ENCODE peak calls at places on chromosomes 5 and 9, in nine cellular contexts. M, A, Z, F, Y, V, L, R and N are unnamed samples. For H3K9me3, the result is how much of the 10 kb centered on the place peaks cover.

GRCh38 chr9:136514022-136514714 is 31.3 kb upstream of the SEC16A start:
- DNase-seq in V (no peak), Y (no peak), Z (no peak), R (no peak), A (no peak), M (no peak), F (no peak), L (no peak), N (no peak)

GRCh38 chr9:137168907-137169763 is 716 bp downstream of the LRRC26 start:
- DNase-seq in F (no peak), A (no peak), Y (peak), R (no peak), L (peak), V (no peak), Z (peak), M (peak), N (no peak)

GRCh38 chr9:135932656-135933055 is 25.3 kb upstream of the CAMSAP1 start:
- DNase-seq in F (no peak), Z (no peak), V (no peak), A (no peak), R (no peak), L (no peak), Y (no peak), M (no peak), N (no peak)

GRCh38 chr5:173547579-173547978 is 68.9 kb downstream of the BOD1 start:
- DNase-seq in Z (peak), M (no peak), R (no peak), Y (no peak), V (no peak), A (no peak), L (peak), F (no peak), N (no peak)

GRCh38 chr9:9108641-9109040 is 1309.1 kb upstream of the DMAC1 start:
- DNase-seq in Y (no peak), F (no peak), A (no peak), V (no peak), M (no peak), R (no peak), L (no peak), Z (no peak), N (no peak)

GRCh38 chr5:167642779-167643517 is 648.5 kb upstream of the WWC1 start:
- DNase-seq in V (no peak), Z (peak), R (no peak), F (no peak), Y (no peak), L (peak), A (no peak), M (no peak), N (no peak)

GRCh38 chr5:96868603-96869371 is 7.5 kb upstream of the ERAP2 start:
- DNase-seq in L (peak), A (no peak), Y (peak), Z (peak), M (peak), F (peak), R (no peak), V (no peak), N (no peak)

GRCh38 chr5:102778478-102778877 is 23.4 kb downstream of the PAM start:
- DNase-seq in V (no peak), F (no peak), M (no peak), L (no peak), Y (no peak), R (no peak), Z (peak), A (no peak), N (no peak)

GRCh38 chr5:149094996-149095395 is 32.1 kb upstream of the SH3TC2 start:
- DNase-seq in L (no peak), V (no peak), Y (no peak), F (no peak), M (peak), R (no peak), Z (no peak), A (no peak), N (no peak)

GRCh38 chr9:92963831-92964606 is 16.7 kb downstream of the FGD3 start:
- DNase-seq in F (peak), Y (no peak), M (peak), A (peak), R (no peak), V (no peak), Z (no peak), L (no peak), N (peak)

GRCh38 chr5:418681-419121 is 24.3 kb upstream of the EXOC3 start:
- DNase-seq in A (no peak), Z (peak), M (no peak), R (peak), V (no peak), Y (no peak), F (no peak), L (peak), N (no peak)

GRCh38 chr9:75087279-75087823 is 604 bp downstream of the NMRK1 start:
- DNase-seq in R (no peak), F (peak), Z (peak), L (peak), M (peak), V (peak), A (peak), Y (no peak), N (peak)

GRCh38 chr5:65411356-65411755 is 70.4 kb downstream of the ADAMTS6 start:
- DNase-seq in M (no peak), Y (no peak), V (no peak), A (no peak), F (no peak), R (no peak), Z (no peak), L (no peak), N (no peak)

GRCh38 chr5:102314328-102314727 is 18.2 kb upstream of the SLCO4C1 start:
- DNase-seq in M (no peak), A (no peak), R (no peak), F (no peak), Y (no peak), V (no peak), Z (no peak), L (no peak), N (no peak)

GRCh38 chr5:69271376-69271775 is 36.7 kb downstream of the CDK7 start:
- DNase-seq in F (no peak), R (no peak), Z (peak), M (no peak), A (peak), L (peak), V (no peak), Y (no peak), N (no peak)

GRCh38 chr5:56432326-56432725 is 199.2 kb upstream of the ANKRD55 start:
- DNase-seq in L (peak), V (no peak), Y (no peak), R (no peak), M (no peak), F (no peak), Z (no peak), A (no peak), N (no peak)

DNA sequence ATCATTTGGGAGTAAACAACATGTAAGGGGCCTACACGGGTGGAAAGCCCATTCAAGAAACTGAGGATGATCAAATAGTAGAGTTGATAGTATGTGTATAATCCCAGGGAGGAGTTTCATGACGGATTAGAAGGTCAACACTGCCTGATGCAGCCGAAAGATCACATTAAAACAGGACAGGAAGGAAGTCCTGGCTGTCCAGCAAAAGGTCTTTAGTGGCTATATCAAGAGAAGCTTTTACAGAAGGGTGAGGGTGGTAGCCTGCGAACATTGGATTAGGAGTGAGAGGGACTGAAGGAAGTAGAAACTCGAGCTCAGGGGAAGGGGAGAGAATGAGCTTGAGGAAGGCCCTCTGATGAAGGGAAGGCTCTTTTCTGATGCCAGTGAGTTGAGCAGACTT is 36.0 kb downstream of the DOCK8 start:
- DNase-seq in Y (no peak), A (no peak), V (no peak), M (no peak), L (no peak), F (no peak), R (no peak), Z (no peak), N (no peak)
- H3K9me3 ChIP-seq in Y (under half), A (under half), V (under half), M (under half), L (under half), F (under half), R (under half), Z (under half), N (under half)

GRCh38 chr9:96817973-96818372 is 36.3 kb downstream of the ZNF782 start:
- DNase-seq in A (no peak), Z (no peak), F (no peak), L (no peak), Y (no peak), M (no peak), R (no peak), V (no peak), N (no peak)
- H3K9me3 ChIP-seq in A (under half), Z (under half), F (half or more), L (half or more), Y (half or more), M (under half), R (under half), V (half or more), N (half or more)

GRCh38 chr9:133445293-133445969 is 14.3 kb upstream of the CACFD1 start:
- DNase-seq in A (no peak), L (no peak), Z (no peak), F (no peak), R (no peak), M (no peak), Y (no peak), V (no peak), N (no peak)

GRCh38 chr9:133440884-133441283 is 18.7 kb downstream of the ADAMTS13 start:
- DNase-seq in Z (no peak), M (no peak), Y (no peak), V (no peak), R (no peak), F (no peak), A (no peak), L (no peak), N (no peak)

GRCh38 chr9:133443248-133443647 is 16.5 kb upstream of the CACFD1 start:
- DNase-seq in Z (no peak), Y (no peak), F (no peak), A (no peak), V (no peak), M (no peak), L (no peak), R (no peak), N (no peak)

GRCh38 chr9:133441571-133441970 is 18.2 kb upstream of the CACFD1 start:
- DNase-seq in R (no peak), V (no peak), Y (no peak), Z (no peak), M (no peak), F (no peak), L (no peak), A (no peak), N (no peak)

GRCh38 chr9:133443982-133444381 is 15.8 kb upstream of the CACFD1 start:
- DNase-seq in R (no peak), A (no peak), L (no peak), V (no peak), F (no peak), Y (no peak), M (no peak), Z (peak), N (no peak)
- H3K9me3 ChIP-seq in R (under half), A (under half), L (under half), V (under half), F (under half), Y (under half), M (under half), Z (under half), N (under half)

GRCh38 chr5:141260458-141261237 is 15.5 kb downstream of the PCDHB15 start:
- DNase-seq in L (peak), V (no peak), A (no peak), Y (peak), R (no peak), Z (no peak), F (no peak), M (no peak), N (no peak)
- H3K9me3 ChIP-seq in L (half or more), V (half or more), A (under half), Y (half or more), R (under half), Z (under half), F (under half), M (under half), N (under half)

GRCh38 chr9:111529787-111530186 is 4.8 kb downstream of the ZNF483 start:
- DNase-seq in A (no peak), Z (no peak), V (no peak), M (no peak), Y (no peak), R (no peak), L (no peak), F (no peak), N (no peak)
- H3K9me3 ChIP-seq in A (under half), Z (under half), V (under half), M (under half), Y (half or more), R (under half), L (under half), F (under half), N (under half)

DNA sequence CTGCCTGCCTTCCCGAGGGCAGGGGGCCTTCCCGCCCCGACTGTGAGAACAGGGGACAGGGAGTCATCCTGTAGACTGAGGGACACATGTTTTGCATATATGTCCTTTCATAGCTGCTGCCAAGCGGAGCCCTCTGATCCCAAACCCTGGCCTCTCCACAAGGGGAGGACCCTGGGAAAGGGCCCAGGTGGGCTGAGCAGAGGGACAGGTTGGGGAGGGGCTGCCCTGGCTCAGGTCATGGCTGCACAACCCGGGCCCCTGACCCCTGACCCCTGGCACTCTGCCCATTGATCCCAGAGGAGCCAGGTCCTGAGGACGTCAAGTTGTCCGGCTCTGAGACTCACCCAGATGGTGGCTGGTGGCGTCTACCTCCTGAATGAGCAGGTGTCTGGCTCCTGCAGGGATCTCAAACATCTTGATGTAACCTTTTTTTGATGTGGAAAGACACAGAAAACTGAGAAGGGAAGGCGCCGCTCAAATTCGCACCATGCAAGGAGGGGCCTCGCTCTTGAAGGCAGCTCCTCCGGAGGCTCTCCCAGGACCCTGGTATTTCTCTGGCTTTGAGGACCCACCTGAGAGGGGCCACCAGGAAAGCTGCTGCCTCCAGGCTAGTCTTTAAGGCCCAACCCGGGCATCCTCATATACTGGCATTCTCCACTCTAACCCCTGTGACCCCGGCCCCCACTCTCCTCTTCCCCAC is 71.9 kb downstream of the ZNF354C start:
- DNase-seq in A (no peak), R (no peak), F (no peak), V (no peak), L (no peak), M (no peak), Z (no peak), Y (no peak), N (no peak)
- H3K9me3 ChIP-seq in A (under half), R (under half), F (under half), V (under half), L (under half), M (under half), Z (under half), Y (under half), N (under half)

GRCh38 chr5:24850911-24851310 is 206.1 kb upstream of the CDH10 start:
- DNase-seq in L (no peak), Z (peak), R (no peak), F (no peak), V (no peak), Y (no peak), A (no peak), M (no peak), N (no peak)
- H3K9me3 ChIP-seq in L (under half), Z (under half), R (under half), F (under half), V (under half), Y (under half), A (under half), M (under half), N (under half)